ENCODE peak calls at places on chromosome 10, in eight cellular contexts. U is heart left ventricle, D is ACHN, S is glutamatergic neuron, K is NCI-H1092 treated with DMSO at 0.1 percent for 48 hours, P is EL, T is mesendoderm, M is hypothalamus. J is an unnamed sample.

GRCh38 chr10:32377458-32378370 is 30.8 kb upstream of the EPC1 start:
- DNase-seq in S (no peak), T (peak), D (peak), P (peak), U (peak), M (peak), K (peak), J (no peak)

GRCh38 chr10:70078937-70079336 is 26.3 kb downstream of the MACROH2A2 start:
- DNase-seq in S (no peak), D (no peak), T (no peak), M (no peak), U (no peak), P (no peak), K (no peak), J (no peak)

GRCh38 chr10:75137533-75138438 is 26.3 kb downstream of the SAMD8 start:
- DNase-seq in P (peak), D (peak), K (no peak), U (no peak), S (no peak), T (peak), M (no peak), J (no peak)

GRCh38 chr10:93816123-93816747 is 58.5 kb downstream of the LGI1 start:
- DNase-seq in K (peak), D (peak), M (peak), U (peak), S (peak), T (peak), P (peak), J (no peak)

GRCh38 chr10:1198453-1199344 is 142.5 kb downstream of the WDR37 start:
- DNase-seq in U (no peak), D (no peak), S (no peak), K (peak), M (no peak), T (peak), P (no peak), J (no peak)

GRCh38 chr10:4191354-4191753 is 406.3 kb upstream of the KLF6 start:
- DNase-seq in T (no peak), P (no peak), K (no peak), D (no peak), S (no peak), M (no peak), U (no peak), J (no peak)

GRCh38 chr10:110919349-110919931 is at the start of gene SHOC2:
- DNase-seq in S (peak), M (peak), U (peak), K (no peak), T (no peak), P (no peak), D (peak), J (peak)

GRCh38 chr10:32161586-32161985 is 105.4 kb upstream of the KIF5B start:
- DNase-seq in U (peak), T (no peak), K (no peak), P (no peak), D (no peak), S (no peak), M (no peak), J (no peak)

GRCh38 chr10:68406815-68407585 is at the start of gene RUFY2:
- DNase-seq in U (peak), M (peak), T (peak), D (peak), S (peak), P (peak), K (peak), J (peak)

GRCh38 chr10:89494615-89495014 is 40.8 kb downstream of the SLC16A12 start:
- DNase-seq in U (no peak), D (no peak), S (no peak), P (no peak), K (no peak), M (no peak), T (no peak), J (no peak)

GRCh38 chr10:72567884-72568283 is 58.0 kb downstream of the MICU1 start:
- DNase-seq in K (no peak), U (no peak), S (no peak), D (peak), P (peak), M (no peak), T (peak), J (no peak)

GRCh38 chr10:61992683-61993629 is 91.5 kb downstream of the ARID5B start:
- DNase-seq in T (no peak), M (no peak), P (peak), D (no peak), U (peak), K (peak), S (no peak), J (peak)

GRCh38 chr10:94098916-94099315 is 105.2 kb downstream of the PLCE1 start:
- DNase-seq in D (no peak), M (no peak), P (no peak), U (no peak), S (no peak), K (no peak), T (peak), J (no peak)

GRCh38 chr10:69814251-69814650 is 12.5 kb downstream of the COL13A1 start:
- DNase-seq in D (no peak), S (no peak), M (no peak), U (no peak), P (no peak), K (no peak), T (no peak), J (no peak)

GRCh38 chr10:103930449-103930848 is 12.5 kb upstream of the STN1 start:
- DNase-seq in T (no peak), D (no peak), U (no peak), P (no peak), M (no peak), S (no peak), K (no peak), J (no peak)

GRCh38 chr10:29202541-29202940 is 86.3 kb upstream of the LYZL1 start:
- DNase-seq in M (no peak), K (no peak), U (no peak), S (no peak), D (no peak), T (no peak), P (no peak), J (no peak)

J was measured in suprapubic skin.